ENCODE peak calls at places on chromosomes 4 and X, in nine cellular contexts. C is thyroid gland, S is sigmoid colon, Y is lower lobe of right lung, V is IMR-90, X is astrocyte, F is ovary, M is upper lobe of right lung, G is heart left ventricle. K is an unnamed sample.

GRCh38 chr4:9781343-9782135 is at the start of gene DRD5:
- DNase-seq in V (no peak), F (no peak), Y (no peak), X (no peak), G (no peak), M (no peak), S (no peak), C (no peak), K (no peak)

GRCh38 chr4:85642356-85643100 is 167.6 kb downstream of the ARHGAP24 start:
- DNase-seq in F (no peak), Y (no peak), V (no peak), C (no peak), M (no peak), G (no peak), X (no peak), S (no peak), K (no peak)

GRCh38 chr4:44848466-44848865 is 122.1 kb upstream of the GNPDA2 start:
- DNase-seq in M (no peak), S (no peak), C (no peak), X (no peak), G (no peak), F (no peak), V (no peak), Y (no peak), K (peak; percentile 72)

GRCh38 chr4:65510976-65511375 is 159.3 kb downstream of the EPHA5 start:
- DNase-seq in Y (no peak), S (no peak), M (no peak), F (no peak), C (no peak), X (peak; percentile 87), G (no peak), V (no peak), K (peak; percentile 64)

GRCh38 chr4:84878090-84878489 is 88.4 kb downstream of the WDFY3 start:
- DNase-seq in C (no peak), V (peak; percentile 89), Y (no peak), F (no peak), G (no peak), S (no peak), X (peak; percentile 86), M (no peak), K (peak; percentile 82)

GRCh38 chr4:181685911-181686310 is 557.3 kb upstream of the TENM3 start:
- DNase-seq in X (peak; percentile 95), M (no peak), G (no peak), S (no peak), F (no peak), Y (no peak), C (no peak), V (peak; percentile 97), K (peak; percentile 83)

GRCh38 chr4:24477919-24478318 is 106.4 kb downstream of the DHX15 start:
- DNase-seq in F (peak; percentile 25), X (peak; percentile 81), V (peak; percentile 89), Y (no peak), C (peak; percentile 23), M (no peak), S (peak; percentile 80), G (peak; percentile 71), K (no peak)

GRCh38 chr4:111662496-111662895 is 482.8 kb upstream of the FAM241A start:
- DNase-seq in G (no peak), M (no peak), F (no peak), C (no peak), X (no peak), Y (no peak), V (no peak), S (no peak), K (no peak)

GRCh38 chrX:101081257-101081656 is 2.6 kb downstream of the TMEM35A start:
- DNase-seq in V (no peak), X (no peak), G (no peak), M (no peak), Y (no peak), F (no peak), S (no peak), C (no peak), K (peak; percentile 27)

GRCh38 chr4:71026086-71026485 is 32.6 kb downstream of the DCK start:
- DNase-seq in C (peak; percentile 26), M (no peak), G (no peak), V (peak; percentile 90), S (no peak), Y (no peak), X (peak; percentile 80), F (no peak), K (peak; percentile 24)

GRCh38 chr4:7721984-7722551 is 217.6 kb downstream of the AFAP1 start:
- DNase-seq in M (no peak), V (no peak), Y (no peak), X (no peak), G (no peak), C (no peak), S (no peak), F (no peak), K (no peak)

GRCh38 chr4:113760094-113760851 is 1.3 kb downstream of the CAMK2D start:
- DNase-seq in V (peak; percentile 61), S (peak; percentile 66), G (peak; percentile 48), C (peak; percentile 41), M (peak; percentile 67), X (peak; percentile 52), F (peak; percentile 50), Y (peak; percentile 56), K (no peak)

GRCh38 chr4:113761682-113762060 is at the start of gene CAMK2D:
- DNase-seq in M (peak; percentile 93), C (peak; percentile 91), V (peak; percentile 89), X (peak; percentile 86), S (peak; percentile 95), F (peak; percentile 93), Y (peak; percentile 86), G (peak; percentile 90), K (peak; percentile 82)

GRCh38 chr4:113758361-113758760 is 3.2 kb downstream of the CAMK2D start:
- DNase-seq in S (no peak), G (no peak), C (no peak), X (peak; percentile 82), M (no peak), Y (no peak), F (no peak), V (peak; percentile 81), K (no peak)

GRCh38 chr4:113760852-113761681 is 471 bp downstream of the CAMK2D start:
- DNase-seq in F (peak; percentile 86), C (peak; percentile 81), X (peak; percentile 60), G (peak; percentile 89), Y (peak; percentile 89), V (peak; percentile 71), M (peak; percentile 93), S (peak; percentile 94), K (no peak)

GRCh38 chr4:113759696-113760093 is 1.8 kb downstream of the CAMK2D start:
- DNase-seq in V (peak; percentile 12), C (no peak), X (no peak), S (no peak), M (no peak), F (no peak), Y (no peak), G (no peak), K (no peak)
- H3K4me1 ChIP-seq in V (peaks cover 1% of the 10 kb centered on the region), C (peaks cover 4% of the 10 kb centered on the region), X (peaks cover 33% of the 10 kb centered on the region), S (peaks cover 51% of the 10 kb centered on the region), M (peaks cover 22% of the 10 kb centered on the region), F (peaks cover 1% of the 10 kb centered on the region), Y (peaks cover 40% of the 10 kb centered on the region), G (peaks cover 4% of the 10 kb centered on the region), K (peaks cover 27% of the 10 kb centered on the region)

DNA sequence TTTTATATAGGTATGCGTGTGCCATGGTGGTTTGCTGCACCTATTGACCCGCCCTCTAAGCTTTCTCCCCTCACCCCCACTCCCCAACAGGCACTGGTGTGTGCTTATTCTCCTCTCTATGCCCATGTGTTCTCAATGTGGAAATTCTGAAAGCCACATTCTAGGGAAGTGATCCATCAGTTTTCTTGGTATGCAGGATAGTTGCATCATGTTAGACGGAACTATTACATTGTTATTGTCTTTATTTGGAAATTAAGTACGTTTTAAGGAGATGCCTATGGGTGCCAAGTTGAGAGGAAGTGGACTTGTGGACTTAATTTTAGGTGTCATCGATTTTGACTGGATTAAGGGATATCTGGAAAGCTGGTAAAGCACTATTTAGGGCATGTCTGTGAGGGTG is 204.6 kb downstream of the RBM46 start:
- DNase-seq in C (no peak), G (no peak), M (no peak), X (no peak), S (no peak), Y (no peak), V (no peak), F (no peak), K (no peak)
- H3K27ac ChIP-seq in C (no peak overlapping the region), G (no peak overlapping the region), M (no peak overlapping the region), X (no peak overlapping the region), S (no peak overlapping the region), Y (no peak overlapping the region), V (no peak overlapping the region), F (no peak overlapping the region), K (no peak overlapping the region)

GRCh38 chr4:1116837-1117236 is 3.5 kb upstream of the RNF212 start:
- DNase-seq in M (no peak), X (peak; percentile 7), G (no peak), V (no peak), C (peak; percentile 32), Y (no peak), S (no peak), F (no peak), K (no peak)
- TF ChIP-seq CTCF in M (no peak), X (no peak), G (no peak), V (no peak), C (peak; percentile 24), Y (no peak), S (no peak), F (no peak), K (peak; percentile 13)

GRCh38 chr4:54225671-54226398 is 3.3 kb upstream of the PDGFRA start:
- DNase-seq in F (peak; percentile 34), C (no peak), Y (no peak), M (no peak), X (no peak), S (no peak), G (no peak), V (no peak), K (no peak)

GRCh38 chr4:54228064-54228527 is 997 bp upstream of the PDGFRA start:
- DNase-seq in S (peak; percentile 89), X (peak; percentile 57), Y (peak; percentile 62), M (peak; percentile 80), G (peak; percentile 77), F (peak; percentile 93), C (peak; percentile 70), V (peak; percentile 82), K (peak; percentile 71)

GRCh38 chr4:54228563-54229501 is at the start of gene PDGFRA:
- DNase-seq in S (peak; percentile 95), Y (no peak), G (peak; percentile 70), M (no peak), X (peak; percentile 78), V (peak; percentile 94), F (peak; percentile 92), C (no peak), K (no peak)

GRCh38 chr4:54226399-54227260 is 2.5 kb upstream of the PDGFRA start:
- DNase-seq in Y (peak; percentile 68), S (peak; percentile 92), V (peak; percentile 86), C (no peak), F (peak; percentile 69), X (peak; percentile 60), G (peak; percentile 79), M (peak; percentile 74), K (no peak)

GRCh38 chr4:54227261-54228063 is 1.6 kb upstream of the PDGFRA start:
- DNase-seq in V (peak; percentile 80), M (no peak), Y (peak; percentile 48), X (peak; percentile 69), C (no peak), S (peak; percentile 72), F (peak; percentile 40), G (peak; percentile 56), K (no peak)
- H3K4me1 ChIP-seq in V (peaks cover 15% of the 10 kb centered on the region), M (peaks cover 37% of the 10 kb centered on the region), Y (peaks cover 60% of the 10 kb centered on the region), X (peaks cover 58% of the 10 kb centered on the region), C (peaks cover 60% of the 10 kb centered on the region), S (peaks cover 58% of the 10 kb centered on the region), F (peaks cover 4% of the 10 kb centered on the region), G (peaks cover 13% of the 10 kb centered on the region), K (peaks cover 4% of the 10 kb centered on the region)

K was measured in foreskin keratinocyte.